ENCODE peak calls at places on chromosomes 13 and 19, in five cellular contexts. L is lower leg skin, C is tibial nerve, H is transverse colon, F is heart left ventricle. I is an unnamed sample.

GRCh38 chr19:4902796-4903195 is at the start of gene ARRDC5:
- DNase-seq in F (no peak), L (no peak), H (no peak), C (no peak), I (no peak)

GRCh38 chr13:66992183-66992582 is 238.0 kb downstream of the PCDH9 start:
- DNase-seq in F (no peak), C (no peak), L (no peak), H (no peak), I (no peak)

GRCh38 chr13:29484236-29484635 is 111.3 kb downstream of the SLC7A1 start:
- DNase-seq in C (no peak), H (no peak), F (no peak), L (no peak), I (no peak)

GRCh38 chr13:36965767-36966166 is 33.4 kb downstream of the ALG5 start:
- DNase-seq in F (no peak), C (no peak), L (no peak), H (no peak), I (no peak)

GRCh38 chr13:24178847-24179845 is 18.6 kb downstream of the SPATA13 start:
- DNase-seq in H (no peak), L (no peak), C (no peak), F (no peak), I (no peak)

GRCh38 chr13:31631716-31632115 is 107.6 kb upstream of the RXFP2 start:
- DNase-seq in F (no peak), H (no peak), C (no peak), L (no peak), I (no peak)

GRCh38 chr19:33868821-33869412 is 72.2 kb downstream of the KCTD15 start:
- DNase-seq in H (peak; percentile 14), L (peak; percentile 26), C (no peak), F (peak; percentile 38), I (no peak)

GRCh38 chr19:42207767-42208259 is 9.7 kb downstream of the DEDD2 start:
- DNase-seq in F (no peak), L (no peak), H (no peak), C (no peak), I (no peak)

GRCh38 chr13:22561581-22561980 is 619.2 kb upstream of the SGCG start:
- DNase-seq in F (no peak), C (no peak), L (no peak), H (no peak), I (no peak)

GRCh38 chr19:16620584-16620983 is 7.4 kb downstream of the MED26 start:
- DNase-seq in F (no peak), C (no peak), L (no peak), H (no peak), I (no peak)

GRCh38 chr19:7068599-7068998 is 904 bp upstream of the ZNF557 start:
- DNase-seq in F (no peak), C (no peak), H (no peak), L (no peak), I (no peak)

GRCh38 chr19:10802479-10802878 is 33.5 kb downstream of the TMED1 start:
- DNase-seq in F (no peak), L (no peak), C (no peak), H (no peak), I (no peak)

GRCh38 chr19:10805075-10805757 is 30.8 kb downstream of the TMED1 start:
- DNase-seq in C (no peak), L (no peak), H (no peak), F (no peak), I (no peak)

GRCh38 chr19:10800488-10800887 is 35.5 kb downstream of the TMED1 start:
- DNase-seq in F (no peak), H (no peak), L (no peak), C (no peak), I (no peak)

GRCh38 chr19:10805758-10806247 is 30.2 kb downstream of the TMED1 start:
- DNase-seq in C (no peak), L (no peak), F (no peak), H (no peak), I (no peak)

GRCh38 chr19:10803252-10803651 is 32.8 kb downstream of the TMED1 start:
- DNase-seq in H (no peak), L (no peak), C (no peak), F (no peak), I (no peak)
- TF ChIP-seq POLR2A in H (no peak), L (no peak), C (no peak), F (no peak), I (no peak)

GRCh38 chr13:113897161-113897560 is 33.3 kb upstream of the GAS6 start:
- DNase-seq in C (no peak), H (no peak), F (no peak), L (peak; percentile 6), I (no peak)
- TF ChIP-seq POLR2A in C (no peak), H (no peak), F (no peak), L (no peak), I (no peak)

DNA sequence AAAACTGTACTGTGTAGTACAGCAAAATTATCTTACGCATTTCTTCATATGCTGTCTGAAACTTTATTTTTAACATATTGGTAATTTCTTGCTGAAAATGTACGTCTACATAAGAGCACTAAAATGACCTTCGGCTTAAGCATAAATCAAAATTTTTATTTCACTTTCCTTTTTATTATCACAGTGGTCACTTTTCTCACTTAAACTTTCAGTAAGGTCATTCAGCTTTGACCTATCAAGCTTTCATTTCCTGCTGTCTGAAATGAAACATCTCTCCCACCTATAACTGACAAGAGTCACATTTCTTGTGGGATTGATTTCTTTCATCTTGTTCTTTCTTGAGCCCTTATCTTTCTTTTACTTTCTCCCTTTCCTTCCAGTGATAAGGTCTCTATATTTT is 2212.7 kb upstream of the PCDH20 start:
- DNase-seq in F (no peak), L (no peak), C (no peak), H (no peak), I (no peak)
- TF ChIP-seq POLR2A in F (no peak), L (no peak), C (no peak), H (no peak), I (no peak)

DNA sequence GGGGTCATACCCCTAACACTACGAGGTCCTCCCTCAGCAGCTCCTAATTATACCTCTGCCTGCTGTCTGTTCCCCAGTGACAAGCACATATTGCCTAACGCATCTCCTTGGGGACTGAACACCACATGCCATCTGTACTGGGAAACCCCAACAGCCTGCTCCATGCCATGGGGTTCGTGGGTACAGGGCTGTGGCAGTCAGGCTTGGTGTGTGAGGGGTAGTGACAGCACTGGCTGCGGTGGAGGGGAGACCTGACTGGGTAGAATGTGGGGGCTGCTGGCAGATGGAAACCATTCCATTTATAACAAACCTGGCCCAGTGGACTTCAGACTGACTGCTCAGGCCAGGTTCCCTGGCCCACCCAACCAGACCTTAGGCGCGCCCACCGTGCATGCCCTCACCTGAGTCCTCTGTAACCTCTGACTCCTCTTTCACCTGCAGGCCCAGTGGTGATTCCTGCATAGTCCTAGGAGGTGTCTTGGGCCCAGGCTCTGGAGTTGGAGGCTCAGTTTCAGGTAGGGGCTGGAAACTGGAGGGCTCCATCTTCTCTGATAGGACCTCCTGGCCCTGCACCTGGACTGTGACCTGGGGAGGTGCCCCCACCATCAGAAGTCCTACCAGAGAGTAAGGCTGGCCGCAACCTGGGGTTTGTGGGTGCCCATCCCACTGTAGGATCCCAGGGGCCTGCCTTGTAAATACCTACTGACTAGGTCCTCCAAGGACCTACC is 3.0 kb downstream of the MZF1 start:
- DNase-seq in F (no peak), H (peak; percentile 8), C (peak; percentile 8), L (no peak), I (no peak)
- TF ChIP-seq POLR2A in F (no peak), H (no peak), C (no peak), L (no peak), I (peak; percentile 21)

GRCh38 chr19:10812196-10812595 is 23.8 kb downstream of the TMED1 start:
- DNase-seq in H (no peak), L (no peak), C (no peak), F (no peak), I (peak; percentile 61)

GRCh38 chr19:10811391-10812111 is 24.5 kb downstream of the TMED1 start:
- DNase-seq in F (no peak), H (no peak), L (no peak), C (no peak), I (peak; percentile 92)

GRCh38 chr19:10815969-10816635 is 19.9 kb downstream of the TMED1 start:
- DNase-seq in C (no peak), F (no peak), L (no peak), H (no peak), I (no peak)

GRCh38 chr19:10815007-10815531 is 20.9 kb downstream of the TMED1 start:
- DNase-seq in C (no peak), F (no peak), H (no peak), L (no peak), I (no peak)

DNA sequence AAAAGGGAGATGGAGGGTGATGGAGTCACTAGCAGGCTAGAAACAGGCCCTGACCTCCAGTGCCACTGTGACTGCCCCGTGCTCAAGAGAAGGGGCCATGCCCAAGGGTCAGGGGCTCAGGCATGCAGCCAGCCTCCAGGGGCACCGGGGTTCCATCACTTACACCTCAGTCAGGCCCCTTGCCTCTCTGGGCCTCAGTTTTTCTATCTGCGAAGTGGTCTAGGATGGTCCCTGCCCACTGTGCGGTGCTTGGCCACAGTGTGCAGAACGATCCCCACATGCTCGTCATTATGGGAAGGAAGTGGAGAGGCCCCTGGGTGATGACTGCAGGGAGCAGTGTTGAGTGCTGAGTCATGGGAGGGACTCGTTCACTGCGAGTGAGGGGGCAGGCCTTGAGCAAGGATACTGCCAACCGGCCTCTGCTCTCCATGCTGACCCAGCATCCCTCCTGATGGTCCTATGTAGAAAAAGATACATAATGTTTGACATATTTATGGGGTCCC is 23.1 kb downstream of the TMED1 start:
- DNase-seq in C (no peak), H (peak; percentile 34), L (peak; percentile 36), F (no peak), I (peak; percentile 91)
- TF ChIP-seq POLR2A in C (no peak), H (no peak), L (no peak), F (no peak), I (no peak)

DNA sequence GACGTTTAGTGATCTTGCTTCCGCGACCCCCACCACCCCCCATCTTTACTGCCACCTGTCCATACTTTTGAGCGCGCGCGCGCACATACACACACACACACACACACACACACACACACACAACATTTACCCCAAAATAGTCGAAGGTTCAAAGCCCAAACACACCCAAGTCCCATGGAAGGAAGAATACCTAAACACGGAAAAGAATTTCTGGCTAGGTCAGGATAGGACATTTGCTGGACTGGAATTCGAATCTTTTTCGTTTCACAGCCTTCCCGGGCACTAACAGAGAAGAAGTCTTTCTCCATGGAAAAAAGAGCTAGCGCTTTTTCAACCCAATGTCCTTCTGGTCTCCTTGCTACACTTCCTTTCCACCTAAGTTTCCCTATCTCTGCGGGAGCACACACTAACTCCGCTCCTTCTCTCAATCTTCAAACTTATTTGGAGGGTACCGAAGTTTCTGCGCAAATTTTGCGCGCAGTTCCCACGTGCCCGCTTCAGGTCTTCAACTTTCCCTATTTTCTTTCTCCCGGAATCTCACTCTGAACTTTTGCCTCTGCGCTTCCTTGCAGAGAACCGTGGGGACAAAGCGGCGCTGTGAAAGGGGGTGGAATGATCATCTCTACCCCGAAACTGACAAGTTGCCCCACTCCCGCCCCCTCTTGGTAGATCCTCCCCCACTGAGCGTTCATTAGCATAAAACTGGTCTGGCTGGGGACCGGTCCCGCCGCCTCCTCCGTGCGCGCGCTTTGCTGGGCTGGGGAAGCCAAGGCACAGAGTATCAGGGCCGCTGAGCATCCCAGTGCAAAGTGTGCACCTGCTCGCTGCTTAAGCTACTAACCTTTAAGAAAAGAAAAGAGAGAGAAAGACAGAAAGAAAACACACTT is 2.7 kb downstream of the DACH1 start:
- DNase-seq in H (peak; percentile 81), F (peak; percentile 70), C (no peak), L (no peak), I (peak; percentile 70)
- TF ChIP-seq POLR2A in H (peak; percentile 53), F (no peak), C (no peak), L (no peak), I (no peak)

I was measured in erythroblast.